ENCODE peak calls at places on chromosomes 6 and 20, in six cellular contexts. One of them, this sample, is unnamed. For H3K4me1, the result is how much of the 10 kb centered on the place peaks cover.

GRCh38 chr20:21398109-21398480 is 769 bp upstream of the NKX2-4 start:
- DNase-seq in small intestine: no peak
- DNase-seq in heart right ventricle: no peak
- DNase-seq in adipocyte: no peak
- DNase-seq in psoas muscle: no peak
- DNase-seq in heart left ventricle: no peak
- DNase-seq in this sample: no peak

GRCh38 chr6:149907317-149907716 is 9.4 kb upstream of the RAET1E start:
- DNase-seq in heart left ventricle: no peak
- DNase-seq in heart right ventricle: no peak
- DNase-seq in adipocyte: no peak
- DNase-seq in psoas muscle: no peak
- DNase-seq in small intestine: no peak
- DNase-seq in this sample: no peak

GRCh38 chr6:72580281-72580940 is 41.5 kb upstream of the KCNQ5 start:
- DNase-seq in psoas muscle: no peak
- DNase-seq in small intestine: no peak
- DNase-seq in heart left ventricle: no peak
- DNase-seq in heart right ventricle: no peak
- DNase-seq in adipocyte: peak
- DNase-seq in this sample: peak

GRCh38 chr20:17700637-17701036 is 871 bp downstream of the BANF2 start:
- DNase-seq in heart right ventricle: no peak
- DNase-seq in small intestine: no peak
- DNase-seq in adipocyte: no peak
- DNase-seq in heart left ventricle: no peak
- DNase-seq in psoas muscle: no peak
- DNase-seq in this sample: no peak

GRCh38 chr20:58754584-58754983 is 62.0 kb downstream of the NPEPL1 start:
- DNase-seq in adipocyte: no peak
- DNase-seq in psoas muscle: no peak
- DNase-seq in heart right ventricle: no peak
- DNase-seq in small intestine: no peak
- DNase-seq in heart left ventricle: no peak
- DNase-seq in this sample: no peak

GRCh38 chr20:60238992-60239655 is 280.9 kb downstream of the CDH26 start:
- DNase-seq in heart left ventricle: no peak
- DNase-seq in adipocyte: no peak
- DNase-seq in psoas muscle: no peak
- DNase-seq in heart right ventricle: no peak
- DNase-seq in small intestine: no peak
- DNase-seq in this sample: no peak

GRCh38 chr6:35787266-35788218 is 6.7 kb downstream of the CLPSL1 start:
- DNase-seq in small intestine: peak
- DNase-seq in heart left ventricle: no peak
- DNase-seq in adipocyte: no peak
- DNase-seq in heart right ventricle: no peak
- DNase-seq in psoas muscle: no peak
- DNase-seq in this sample: no peak

GRCh38 chr6:145820000-145820399 is 5.4 kb upstream of the FBXO30 start:
- DNase-seq in psoas muscle: no peak
- DNase-seq in heart right ventricle: no peak
- DNase-seq in adipocyte: no peak
- DNase-seq in heart left ventricle: no peak
- DNase-seq in small intestine: no peak
- DNase-seq in this sample: no peak

GRCh38 chr6:150408842-150409241 is 40.0 kb downstream of the IYD start:
- DNase-seq in heart right ventricle: no peak
- DNase-seq in adipocyte: no peak
- DNase-seq in psoas muscle: no peak
- DNase-seq in small intestine: peak
- DNase-seq in heart left ventricle: no peak
- DNase-seq in this sample: no peak

GRCh38 chr6:112883095-112883494 is 536.0 kb downstream of the RFPL4B start:
- DNase-seq in heart right ventricle: no peak
- DNase-seq in small intestine: no peak
- DNase-seq in psoas muscle: no peak
- DNase-seq in heart left ventricle: no peak
- DNase-seq in adipocyte: no peak
- DNase-seq in this sample: no peak

GRCh38 chr6:144931172-144932035 is 646.3 kb downstream of the UTRN start:
- DNase-seq in heart right ventricle: peak
- DNase-seq in small intestine: peak
- DNase-seq in psoas muscle: no peak
- DNase-seq in adipocyte: peak
- DNase-seq in heart left ventricle: no peak
- DNase-seq in this sample: peak

GRCh38 chr20:58690851-58691250 is 1.7 kb upstream of the NPEPL1 start:
- DNase-seq in psoas muscle: no peak
- DNase-seq in adipocyte: peak
- DNase-seq in heart left ventricle: no peak
- DNase-seq in heart right ventricle: no peak
- DNase-seq in small intestine: no peak
- DNase-seq in this sample: peak

GRCh38 chr6:22466665-22467064 is 102.7 kb upstream of the HDGFL1 start:
- DNase-seq in small intestine: no peak
- DNase-seq in adipocyte: no peak
- DNase-seq in psoas muscle: no peak
- DNase-seq in heart left ventricle: no peak
- DNase-seq in heart right ventricle: no peak
- DNase-seq in this sample: no peak

GRCh38 chr6:72621243-72622093 is at the start of gene KCNQ5:
- DNase-seq in small intestine: no peak
- DNase-seq in psoas muscle: peak
- DNase-seq in heart left ventricle: peak
- DNase-seq in adipocyte: peak
- DNase-seq in heart right ventricle: no peak
- DNase-seq in this sample: no peak

GRCh38 chr6:145863396-145863795 is 48.8 kb upstream of the FBXO30 start:
- DNase-seq in psoas muscle: no peak
- DNase-seq in heart right ventricle: no peak
- DNase-seq in small intestine: no peak
- DNase-seq in adipocyte: no peak
- DNase-seq in heart left ventricle: no peak
- DNase-seq in this sample: no peak

GRCh38 chr6:26055670-26056582 is 31.3 kb upstream of the HFE start:
- DNase-seq in small intestine: peak
- DNase-seq in heart left ventricle: peak
- DNase-seq in heart right ventricle: peak
- DNase-seq in adipocyte: peak
- DNase-seq in psoas muscle: peak
- DNase-seq in this sample: peak

GRCh38 chr6:25352265-25352664 is 73.1 kb downstream of the CARMIL1 start:
- DNase-seq in small intestine: peak
- DNase-seq in psoas muscle: no peak
- DNase-seq in heart right ventricle: no peak
- DNase-seq in adipocyte: no peak
- DNase-seq in heart left ventricle: no peak
- DNase-seq in this sample: no peak

GRCh38 chr6:6635291-6635690 is 46.8 kb downstream of the LY86 start:
- DNase-seq in small intestine: no peak
- DNase-seq in psoas muscle: no peak
- DNase-seq in heart right ventricle: no peak
- DNase-seq in adipocyte: no peak
- DNase-seq in heart left ventricle: no peak
- DNase-seq in this sample: no peak

GRCh38 chr6:159042003-159042823 is 2.6 kb downstream of the TAGAP start:
- DNase-seq in adipocyte: peak
- DNase-seq in small intestine: peak
- DNase-seq in psoas muscle: peak
- DNase-seq in heart right ventricle: peak
- DNase-seq in heart left ventricle: peak
- DNase-seq in this sample: peak

GRCh38 chr6:157646012-157646411 is 177.0 kb upstream of the SNX9 start:
- DNase-seq in psoas muscle: no peak
- DNase-seq in small intestine: no peak
- DNase-seq in heart left ventricle: no peak
- DNase-seq in heart right ventricle: no peak
- DNase-seq in adipocyte: no peak
- DNase-seq in this sample: no peak

GRCh38 chr6:137415127-137415833 is 78.9 kb downstream of the OLIG3 start:
- DNase-seq in adipocyte: peak
- DNase-seq in heart right ventricle: peak
- DNase-seq in heart left ventricle: no peak
- DNase-seq in small intestine: peak
- DNase-seq in psoas muscle: peak
- DNase-seq in this sample: peak

GRCh38 chr6:18352842-18353241 is 34.3 kb upstream of the RNF144B start:
- DNase-seq in small intestine: no peak
- DNase-seq in heart left ventricle: no peak
- DNase-seq in adipocyte: no peak
- DNase-seq in heart right ventricle: no peak
- DNase-seq in psoas muscle: no peak
- DNase-seq in this sample: no peak

GRCh38 chr20:24160563-24161355 is 172.2 kb upstream of the GGTLC1 start:
- DNase-seq in adipocyte: peak
- DNase-seq in small intestine: peak
- DNase-seq in heart left ventricle: no peak
- DNase-seq in psoas muscle: peak
- DNase-seq in heart right ventricle: peak
- DNase-seq in this sample: peak

GRCh38 chr6:28940294-28940858 is 16.6 kb upstream of the TRIM27 start:
- DNase-seq in psoas muscle: no peak
- DNase-seq in heart left ventricle: no peak
- DNase-seq in heart right ventricle: peak
- DNase-seq in adipocyte: peak
- DNase-seq in small intestine: peak
- DNase-seq in this sample: peak

GRCh38 chr6:6221829-6222535 is 98.5 kb downstream of the F13A1 start:
- DNase-seq in adipocyte: no peak
- DNase-seq in small intestine: peak
- DNase-seq in heart left ventricle: no peak
- DNase-seq in heart right ventricle: no peak
- DNase-seq in psoas muscle: no peak
- DNase-seq in this sample: peak

GRCh38 chr6:33757906-33758305 is 11.2 kb upstream of the IP6K3 start:
- DNase-seq in small intestine: no peak
- DNase-seq in psoas muscle: no peak
- DNase-seq in heart left ventricle: no peak
- DNase-seq in heart right ventricle: no peak
- DNase-seq in adipocyte: no peak
- DNase-seq in this sample: no peak

DNA sequence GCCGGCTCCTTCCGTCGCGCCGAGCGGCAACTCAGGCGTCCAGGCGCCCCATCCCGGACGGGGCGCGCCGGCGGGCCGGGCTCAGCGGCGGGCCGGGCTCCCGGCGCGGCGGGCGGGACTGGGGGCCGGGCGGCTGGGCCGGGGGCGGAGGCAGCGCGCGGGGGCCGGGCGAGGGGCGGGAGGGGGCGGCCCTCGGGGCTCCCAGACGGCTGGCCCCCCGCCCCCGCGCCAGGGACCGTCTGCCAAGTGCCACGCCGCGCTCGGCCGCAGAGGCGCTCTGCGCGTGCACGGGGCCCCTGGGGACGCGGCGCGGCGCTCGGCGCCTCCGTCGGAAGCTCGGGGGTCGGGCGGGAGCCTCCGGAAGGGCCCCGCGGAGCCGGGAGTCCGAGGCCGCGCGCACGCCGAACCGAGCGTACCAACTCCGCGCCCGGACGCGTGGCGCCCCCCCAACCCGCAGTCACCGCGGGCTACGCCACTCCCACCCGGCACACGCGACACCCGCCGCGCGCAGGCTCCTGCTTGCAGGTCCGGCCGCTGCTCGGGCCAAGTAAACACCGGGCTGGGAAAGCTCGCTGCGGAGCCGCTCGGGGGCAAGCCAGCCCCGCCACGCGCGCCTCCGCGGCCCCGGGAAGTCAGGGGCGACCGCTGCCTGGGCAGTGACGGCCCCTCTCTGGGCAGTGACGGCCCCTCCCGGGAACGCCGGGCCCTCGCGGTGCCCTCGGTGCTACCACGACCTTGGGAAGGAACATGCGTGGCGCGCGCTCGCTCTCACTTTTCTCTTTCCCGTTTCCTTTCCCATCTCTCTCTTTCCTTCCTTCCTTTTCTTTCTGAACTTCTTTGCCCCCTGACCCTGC is at the start of gene PREX1:
- DNase-seq in psoas muscle: peak
- DNase-seq in small intestine: peak
- DNase-seq in heart right ventricle: peak
- DNase-seq in adipocyte: peak
- DNase-seq in heart left ventricle: peak
- DNase-seq in this sample: peak
- H3K4me1 ChIP-seq in psoas muscle: under half
- H3K4me1 ChIP-seq in small intestine: under half
- H3K4me1 ChIP-seq in heart right ventricle: under half
- H3K4me1 ChIP-seq in adipocyte: under half
- H3K4me1 ChIP-seq in heart left ventricle: half or more
- H3K4me1 ChIP-seq in this sample: under half

GRCh38 chr20:62622178-62622876 is 20.0 kb upstream of the SLCO4A1 start:
- DNase-seq in heart left ventricle: no peak
- DNase-seq in small intestine: no peak
- DNase-seq in adipocyte: no peak
- DNase-seq in heart right ventricle: no peak
- DNase-seq in psoas muscle: no peak
- DNase-seq in this sample: no peak
- H3K4me1 ChIP-seq in heart left ventricle: half or more
- H3K4me1 ChIP-seq in small intestine: under half
- H3K4me1 ChIP-seq in adipocyte: under half
- H3K4me1 ChIP-seq in heart right ventricle: under half
- H3K4me1 ChIP-seq in psoas muscle: under half
- H3K4me1 ChIP-seq in this sample: under half

DNA sequence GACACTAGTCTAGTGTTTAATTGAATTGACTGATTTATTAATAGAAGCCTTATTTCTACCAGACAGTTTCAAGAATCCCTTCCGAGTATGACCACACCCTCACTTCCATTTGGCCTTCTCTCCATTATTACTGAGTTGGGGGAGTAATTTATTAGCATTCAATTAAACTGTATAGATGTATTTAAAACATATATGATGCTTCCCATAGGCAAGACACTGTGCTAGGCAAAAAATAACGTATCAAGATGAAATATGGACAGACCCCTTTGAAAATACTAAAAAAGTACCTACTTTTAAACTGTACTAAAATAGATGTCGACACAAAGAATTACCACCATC is 112.9 kb upstream of the PHACTR1 start:
- DNase-seq in small intestine: no peak
- DNase-seq in heart left ventricle: no peak
- DNase-seq in heart right ventricle: no peak
- DNase-seq in psoas muscle: no peak
- DNase-seq in adipocyte: no peak
- DNase-seq in this sample: no peak
- H3K4me1 ChIP-seq in small intestine: under half
- H3K4me1 ChIP-seq in heart left ventricle: under half
- H3K4me1 ChIP-seq in heart right ventricle: under half
- H3K4me1 ChIP-seq in psoas muscle: under half
- H3K4me1 ChIP-seq in adipocyte: under half
- H3K4me1 ChIP-seq in this sample: under half

GRCh38 chr6:79100304-79100703 is 22.2 kb upstream of the PHIP start:
- DNase-seq in heart left ventricle: no peak
- DNase-seq in heart right ventricle: no peak
- DNase-seq in small intestine: no peak
- DNase-seq in adipocyte: no peak
- DNase-seq in psoas muscle: no peak
- DNase-seq in this sample: no peak

DNA sequence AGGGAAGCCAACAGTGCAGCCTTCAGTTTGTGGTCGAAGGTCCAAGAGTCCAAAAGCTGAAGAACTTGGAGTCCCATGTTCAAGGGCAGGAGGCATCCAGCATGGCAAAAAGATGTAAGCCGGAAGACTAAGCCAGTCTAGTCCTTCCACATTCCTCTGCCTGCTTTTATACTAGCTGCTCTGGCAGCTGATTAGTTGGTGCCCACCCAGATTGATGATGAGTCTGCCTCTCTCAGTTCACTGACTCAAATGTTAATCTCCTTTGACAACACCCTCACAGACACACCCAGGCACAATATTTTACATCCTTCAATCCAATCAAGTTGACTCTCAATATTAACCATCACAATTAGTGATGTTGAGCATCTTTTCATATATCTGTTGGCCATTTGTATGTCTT is 23.1 kb upstream of the PHIP start:
- DNase-seq in psoas muscle: no peak
- DNase-seq in adipocyte: no peak
- DNase-seq in small intestine: no peak
- DNase-seq in heart right ventricle: no peak
- DNase-seq in heart left ventricle: no peak
- DNase-seq in this sample: no peak
- H3K4me1 ChIP-seq in psoas muscle: under half
- H3K4me1 ChIP-seq in adipocyte: under half
- H3K4me1 ChIP-seq in small intestine: under half
- H3K4me1 ChIP-seq in heart right ventricle: under half
- H3K4me1 ChIP-seq in heart left ventricle: under half
- H3K4me1 ChIP-seq in this sample: under half

This sample was measured in testis.